ENCODE peak calls at places on chromosomes 13 and 19, in nine cellular contexts. One of them, this sample, is unnamed.

GRCh38 chr13:47708386-47708785 is 292.7 kb downstream of the SUCLA2 start:
- DNase-seq in left ventricle myocardium inferior: no peak
- DNase-seq in fibroblast of mammary gland: peak
- DNase-seq in WERI-Rb-1: no peak
- DNase-seq in AG10803: peak
- DNase-seq in ovary: no peak
- DNase-seq in A549: no peak
- DNase-seq in type B pancreatic cell: no peak
- DNase-seq in IMR-90: peak
- DNase-seq in this sample: peak

GRCh38 chr13:114097504-114097892 is 34.9 kb downstream of the RASA3 start:
- DNase-seq in IMR-90: no peak
- DNase-seq in left ventricle myocardium inferior: no peak
- DNase-seq in AG10803: no peak
- DNase-seq in A549: no peak
- DNase-seq in fibroblast of mammary gland: no peak
- DNase-seq in ovary: no peak
- DNase-seq in type B pancreatic cell: no peak
- DNase-seq in WERI-Rb-1: no peak
- DNase-seq in this sample: no peak

GRCh38 chr13:92196566-92197256 is 798.3 kb downstream of the GPC5 start:
- DNase-seq in left ventricle myocardium inferior: no peak
- DNase-seq in fibroblast of mammary gland: no peak
- DNase-seq in IMR-90: peak
- DNase-seq in ovary: no peak
- DNase-seq in type B pancreatic cell: no peak
- DNase-seq in AG10803: no peak
- DNase-seq in WERI-Rb-1: no peak
- DNase-seq in A549: no peak
- DNase-seq in this sample: peak

GRCh38 chr19:45667620-45668341 is at the start of gene GIPR:
- DNase-seq in fibroblast of mammary gland: peak
- DNase-seq in IMR-90: peak
- DNase-seq in type B pancreatic cell: no peak
- DNase-seq in AG10803: peak
- DNase-seq in WERI-Rb-1: peak
- DNase-seq in A549: peak
- DNase-seq in left ventricle myocardium inferior: peak
- DNase-seq in ovary: no peak
- DNase-seq in this sample: no peak

GRCh38 chr19:20079487-20079886 is 1.7 kb downstream of the ZNF90 start:
- DNase-seq in WERI-Rb-1: no peak
- DNase-seq in fibroblast of mammary gland: peak
- DNase-seq in type B pancreatic cell: no peak
- DNase-seq in AG10803: no peak
- DNase-seq in ovary: no peak
- DNase-seq in A549: no peak
- DNase-seq in IMR-90: no peak
- DNase-seq in left ventricle myocardium inferior: no peak
- DNase-seq in this sample: no peak

GRCh38 chr19:35318679-35319448 is 10.1 kb upstream of the CD22 start:
- DNase-seq in type B pancreatic cell: no peak
- DNase-seq in IMR-90: peak
- DNase-seq in left ventricle myocardium inferior: peak
- DNase-seq in A549: peak
- DNase-seq in WERI-Rb-1: no peak
- DNase-seq in ovary: peak
- DNase-seq in fibroblast of mammary gland: peak
- DNase-seq in AG10803: peak
- DNase-seq in this sample: peak

GRCh38 chr13:30111810-30112209 is 195.5 kb downstream of the KATNAL1 start:
- DNase-seq in IMR-90: no peak
- DNase-seq in type B pancreatic cell: no peak
- DNase-seq in WERI-Rb-1: no peak
- DNase-seq in A549: peak
- DNase-seq in left ventricle myocardium inferior: no peak
- DNase-seq in fibroblast of mammary gland: no peak
- DNase-seq in AG10803: no peak
- DNase-seq in ovary: no peak
- DNase-seq in this sample: no peak

GRCh38 chr13:107650081-107650701 is 565.1 kb downstream of the LIG4 start:
- DNase-seq in AG10803: peak
- DNase-seq in type B pancreatic cell: peak
- DNase-seq in IMR-90: peak
- DNase-seq in left ventricle myocardium inferior: peak
- DNase-seq in ovary: peak
- DNase-seq in WERI-Rb-1: peak
- DNase-seq in A549: no peak
- DNase-seq in fibroblast of mammary gland: peak
- DNase-seq in this sample: peak

GRCh38 chr13:97753942-97754670 is 199.4 kb upstream of the IPO5 start:
- DNase-seq in ovary: no peak
- DNase-seq in fibroblast of mammary gland: no peak
- DNase-seq in IMR-90: no peak
- DNase-seq in AG10803: no peak
- DNase-seq in left ventricle myocardium inferior: no peak
- DNase-seq in type B pancreatic cell: no peak
- DNase-seq in WERI-Rb-1: peak
- DNase-seq in A549: no peak
- DNase-seq in this sample: no peak
- TF ChIP-seq CTCF in ovary: no peak
- TF ChIP-seq CTCF in fibroblast of mammary gland: peak
- TF ChIP-seq CTCF in IMR-90: no peak
- TF ChIP-seq CTCF in AG10803: no peak
- TF ChIP-seq CTCF in left ventricle myocardium inferior: no peak
- TF ChIP-seq CTCF in type B pancreatic cell: peak
- TF ChIP-seq CTCF in WERI-Rb-1: peak
- TF ChIP-seq CTCF in A549: no peak
- TF ChIP-seq CTCF in this sample: peak

GRCh38 chr19:4829001-4829712 is 2.4 kb downstream of the TICAM1 start:
- DNase-seq in type B pancreatic cell: no peak
- DNase-seq in A549: no peak
- DNase-seq in IMR-90: no peak
- DNase-seq in fibroblast of mammary gland: no peak
- DNase-seq in ovary: no peak
- DNase-seq in WERI-Rb-1: no peak
- DNase-seq in AG10803: no peak
- DNase-seq in left ventricle myocardium inferior: no peak
- DNase-seq in this sample: no peak
- TF ChIP-seq CTCF in type B pancreatic cell: no peak
- TF ChIP-seq CTCF in A549: no peak
- TF ChIP-seq CTCF in IMR-90: no peak
- TF ChIP-seq CTCF in fibroblast of mammary gland: no peak
- TF ChIP-seq CTCF in ovary: no peak
- TF ChIP-seq CTCF in WERI-Rb-1: no peak
- TF ChIP-seq CTCF in AG10803: no peak
- TF ChIP-seq CTCF in left ventricle myocardium inferior: no peak
- TF ChIP-seq CTCF in this sample: no peak

DNA sequence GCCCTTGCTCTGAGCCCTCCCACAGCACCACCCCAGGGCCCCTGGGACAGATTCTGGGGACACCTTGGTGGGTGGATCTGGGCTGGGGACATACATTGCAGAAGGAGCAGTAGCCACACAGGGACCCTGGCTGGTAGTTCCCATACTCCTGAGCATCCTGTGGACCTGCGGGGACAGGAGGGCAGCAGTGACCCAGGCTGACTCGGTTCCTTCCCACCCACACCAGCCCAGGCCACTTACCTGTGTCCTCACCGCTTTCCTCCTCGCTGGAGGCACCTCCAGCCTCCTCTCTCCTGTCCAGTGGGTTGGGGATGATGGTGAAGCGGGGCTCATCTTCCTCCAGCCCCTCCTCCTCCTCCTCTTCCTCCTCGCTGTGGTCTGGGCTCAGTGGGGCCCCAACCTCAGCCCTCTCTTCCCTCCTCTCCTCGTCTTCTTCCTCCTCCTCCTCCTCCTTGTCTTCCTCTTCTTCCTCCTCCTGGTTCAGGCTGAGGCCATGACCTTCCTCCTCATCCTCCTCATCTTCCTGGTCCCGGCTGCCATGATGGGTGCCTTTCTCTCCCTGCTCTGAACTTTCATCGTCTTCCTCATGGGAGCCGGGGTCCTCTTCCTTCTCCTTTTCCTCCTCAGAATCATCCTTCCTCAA is 1.9 kb downstream of the HRC start:
- DNase-seq in AG10803: no peak
- DNase-seq in A549: no peak
- DNase-seq in fibroblast of mammary gland: no peak
- DNase-seq in WERI-Rb-1: no peak
- DNase-seq in left ventricle myocardium inferior: no peak
- DNase-seq in IMR-90: no peak
- DNase-seq in type B pancreatic cell: no peak
- DNase-seq in ovary: no peak
- DNase-seq in this sample: no peak
- TF ChIP-seq CTCF in AG10803: no peak
- TF ChIP-seq CTCF in A549: no peak
- TF ChIP-seq CTCF in fibroblast of mammary gland: no peak
- TF ChIP-seq CTCF in WERI-Rb-1: no peak
- TF ChIP-seq CTCF in left ventricle myocardium inferior: no peak
- TF ChIP-seq CTCF in IMR-90: no peak
- TF ChIP-seq CTCF in type B pancreatic cell: no peak
- TF ChIP-seq CTCF in ovary: no peak
- TF ChIP-seq CTCF in this sample: no peak

GRCh38 chr19:49213791-49214190 is 56.2 kb downstream of the TRPM4 start:
- DNase-seq in AG10803: no peak
- DNase-seq in A549: no peak
- DNase-seq in ovary: no peak
- DNase-seq in left ventricle myocardium inferior: no peak
- DNase-seq in WERI-Rb-1: no peak
- DNase-seq in type B pancreatic cell: no peak
- DNase-seq in fibroblast of mammary gland: no peak
- DNase-seq in IMR-90: no peak
- DNase-seq in this sample: no peak
- TF ChIP-seq CTCF in AG10803: no peak
- TF ChIP-seq CTCF in A549: peak
- TF ChIP-seq CTCF in ovary: no peak
- TF ChIP-seq CTCF in left ventricle myocardium inferior: no peak
- TF ChIP-seq CTCF in WERI-Rb-1: peak
- TF ChIP-seq CTCF in type B pancreatic cell: peak
- TF ChIP-seq CTCF in fibroblast of mammary gland: no peak
- TF ChIP-seq CTCF in IMR-90: no peak
- TF ChIP-seq CTCF in this sample: no peak

GRCh38 chr13:98349731-98350305 is 172.7 kb upstream of the RNF113B start:
- DNase-seq in A549: no peak
- DNase-seq in type B pancreatic cell: no peak
- DNase-seq in AG10803: no peak
- DNase-seq in WERI-Rb-1: peak
- DNase-seq in fibroblast of mammary gland: no peak
- DNase-seq in left ventricle myocardium inferior: no peak
- DNase-seq in ovary: no peak
- DNase-seq in IMR-90: no peak
- DNase-seq in this sample: no peak
- TF ChIP-seq CTCF in A549: no peak
- TF ChIP-seq CTCF in type B pancreatic cell: peak
- TF ChIP-seq CTCF in AG10803: no peak
- TF ChIP-seq CTCF in WERI-Rb-1: peak
- TF ChIP-seq CTCF in fibroblast of mammary gland: no peak
- TF ChIP-seq CTCF in left ventricle myocardium inferior: peak
- TF ChIP-seq CTCF in ovary: no peak
- TF ChIP-seq CTCF in IMR-90: no peak
- TF ChIP-seq CTCF in this sample: peak

DNA sequence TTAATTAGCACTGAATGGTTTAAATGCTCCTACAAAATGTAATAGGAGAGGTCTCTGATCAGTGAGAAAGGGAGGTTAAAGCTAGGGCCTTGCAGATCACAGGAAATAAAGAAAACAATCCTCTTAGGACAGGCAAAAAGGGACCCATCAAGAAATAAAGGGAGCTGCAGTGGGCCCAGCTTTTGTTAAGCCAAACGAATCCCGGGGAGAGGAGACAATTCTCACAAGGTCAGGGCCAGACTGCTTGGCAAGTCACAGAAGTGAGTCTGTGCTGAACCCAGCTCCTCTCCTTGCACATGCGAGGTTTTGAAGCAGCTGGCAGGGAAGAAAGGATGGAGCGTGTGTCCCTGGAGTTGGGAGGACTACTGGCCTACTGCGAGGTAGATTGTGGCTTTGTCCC is 285.8 kb downstream of the COG6 start:
- DNase-seq in IMR-90: no peak
- DNase-seq in fibroblast of mammary gland: no peak
- DNase-seq in A549: no peak
- DNase-seq in WERI-Rb-1: no peak
- DNase-seq in type B pancreatic cell: no peak
- DNase-seq in AG10803: no peak
- DNase-seq in ovary: no peak
- DNase-seq in left ventricle myocardium inferior: no peak
- DNase-seq in this sample: no peak
- TF ChIP-seq CTCF in IMR-90: no peak
- TF ChIP-seq CTCF in fibroblast of mammary gland: no peak
- TF ChIP-seq CTCF in A549: no peak
- TF ChIP-seq CTCF in WERI-Rb-1: no peak
- TF ChIP-seq CTCF in type B pancreatic cell: no peak
- TF ChIP-seq CTCF in AG10803: no peak
- TF ChIP-seq CTCF in ovary: no peak
- TF ChIP-seq CTCF in left ventricle myocardium inferior: no peak
- TF ChIP-seq CTCF in this sample: no peak

DNA sequence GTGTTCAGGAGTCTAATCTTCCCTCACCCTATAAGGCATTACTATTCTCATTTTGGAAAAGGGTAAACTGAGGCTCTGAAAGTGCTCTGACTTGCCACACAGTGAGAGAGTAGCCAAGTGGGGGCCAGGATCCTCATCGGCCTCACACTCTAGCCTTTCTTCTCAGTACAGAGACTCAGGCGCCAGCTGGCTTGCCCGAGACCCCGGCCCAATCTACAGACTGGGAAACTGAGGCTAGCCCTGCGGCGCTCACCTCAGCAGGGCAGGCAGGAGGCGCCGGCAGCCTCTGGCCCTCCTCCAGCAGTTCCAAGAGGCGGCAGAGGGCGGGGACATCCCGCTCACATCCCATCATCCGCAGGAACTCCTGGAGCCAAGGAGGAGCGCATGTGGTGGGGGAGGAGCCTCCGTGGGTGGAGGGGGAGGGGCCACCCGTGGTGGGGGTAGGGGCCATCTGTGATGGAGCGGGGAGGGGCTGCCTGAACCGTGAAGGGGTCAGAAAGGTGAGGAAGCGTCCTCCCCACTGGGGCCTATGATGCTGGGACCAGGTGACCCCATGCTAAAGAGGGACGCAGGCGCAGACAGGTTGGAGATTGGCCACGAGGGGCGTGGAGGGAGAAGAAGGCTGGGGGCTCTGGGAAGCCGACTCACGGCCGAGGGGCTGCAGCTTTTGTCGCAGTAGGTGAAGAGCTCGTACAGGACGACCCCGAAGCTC is 8.7 kb upstream of the INSL3 start:
- DNase-seq in IMR-90: peak
- DNase-seq in WERI-Rb-1: peak
- DNase-seq in type B pancreatic cell: no peak
- DNase-seq in ovary: peak
- DNase-seq in A549: peak
- DNase-seq in left ventricle myocardium inferior: no peak
- DNase-seq in fibroblast of mammary gland: peak
- DNase-seq in AG10803: peak
- DNase-seq in this sample: peak
- TF ChIP-seq CTCF in IMR-90: no peak
- TF ChIP-seq CTCF in WERI-Rb-1: peak
- TF ChIP-seq CTCF in type B pancreatic cell: peak
- TF ChIP-seq CTCF in ovary: no peak
- TF ChIP-seq CTCF in A549: no peak
- TF ChIP-seq CTCF in left ventricle myocardium inferior: no peak
- TF ChIP-seq CTCF in fibroblast of mammary gland: no peak
- TF ChIP-seq CTCF in AG10803: no peak
- TF ChIP-seq CTCF in this sample: no peak

GRCh38 chr13:110138009-110138699 is 168.8 kb downstream of the COL4A1 start:
- DNase-seq in ovary: peak
- DNase-seq in fibroblast of mammary gland: peak
- DNase-seq in left ventricle myocardium inferior: peak
- DNase-seq in IMR-90: peak
- DNase-seq in WERI-Rb-1: peak
- DNase-seq in AG10803: peak
- DNase-seq in A549: peak
- DNase-seq in type B pancreatic cell: no peak
- DNase-seq in this sample: peak
- TF ChIP-seq CTCF in ovary: no peak
- TF ChIP-seq CTCF in fibroblast of mammary gland: no peak
- TF ChIP-seq CTCF in left ventricle myocardium inferior: peak
- TF ChIP-seq CTCF in IMR-90: no peak
- TF ChIP-seq CTCF in WERI-Rb-1: peak
- TF ChIP-seq CTCF in AG10803: peak
- TF ChIP-seq CTCF in A549: no peak
- TF ChIP-seq CTCF in type B pancreatic cell: peak
- TF ChIP-seq CTCF in this sample: no peak

This sample was measured in astrocyte of the spinal cord.